ENCODE peak calls at places on chromosome 14, in ten cellular contexts. F is right lobe of liver, I is astrocyte of the spinal cord, E is left ventricle myocardium inferior, P is GM23338, D is psoas muscle, M is GM06990, J is right atrium auricular region, V is pancreas, Q is H1. O is an unnamed sample.
A peak's percentile ranks its signal among the peaks of the same experiment; 100 is the strongest.

GRCh38 chr14:41604793-41605534 is 1.7 kb upstream of the LRFN5 start:
- DNase-seq in F (no peak), I (peak; percentile 91), E (peak; percentile 48), P (peak; percentile 93), D (peak; percentile 65), M (no peak), J (no peak), V (no peak), Q (no peak), O (peak; percentile 55)

GRCh38 chr14:106530423-106531107 is 1004.2 kb downstream of the TMEM121 start:
- DNase-seq in F (no peak), I (no peak), E (no peak), P (peak; percentile 15), D (no peak), M (peak; percentile 88), J (no peak), V (no peak), Q (no peak), O (no peak)

GRCh38 chr14:81557137-81557536 is 23.5 kb upstream of the SEL1L start:
- DNase-seq in F (no peak), I (no peak), E (no peak), P (no peak), D (no peak), M (no peak), J (no peak), V (no peak), Q (no peak), O (no peak)

GRCh38 chr14:22448035-22448904 is 140.8 kb downstream of the DAD1 start:
- DNase-seq in F (no peak), I (peak; percentile 78), E (no peak), P (no peak), D (no peak), M (peak; percentile 50), J (no peak), V (no peak), Q (no peak), O (no peak)

GRCh38 chr14:95235351-95235750 is 78.0 kb upstream of the DICER1 start:
- DNase-seq in F (no peak), I (no peak), E (no peak), P (no peak), D (no peak), M (no peak), J (no peak), V (no peak), Q (no peak), O (no peak)

GRCh38 chr14:68363841-68364711 is 428.8 kb downstream of the ZFP36L1 start:
- DNase-seq in F (peak; percentile 58), I (peak; percentile 94), E (peak; percentile 47), P (peak; percentile 85), D (peak; percentile 67), M (no peak), J (no peak), V (no peak), Q (peak; percentile 81), O (peak; percentile 84)

GRCh38 chr14:81400852-81401251 is 728 bp upstream of the STON2 start:
- DNase-seq in F (no peak), I (peak; percentile 99), E (no peak), P (peak; percentile 42), D (peak; percentile 85), M (no peak), J (peak; percentile 88), V (no peak), Q (no peak), O (no peak)

GRCh38 chr14:90612801-90613200 is 203.4 kb downstream of the TTC7B start:
- DNase-seq in F (no peak), I (no peak), E (no peak), P (no peak), D (no peak), M (no peak), J (no peak), V (no peak), Q (no peak), O (no peak)

GRCh38 chr14:97848351-97848980 is 1051.3 kb downstream of the VRK1 start:
- DNase-seq in F (no peak), I (no peak), E (no peak), P (peak; percentile 12), D (no peak), M (no peak), J (no peak), V (no peak), Q (peak; percentile 51), O (no peak)

GRCh38 chr14:25150401-25150800 is 100.5 kb upstream of the STXBP6 start:
- DNase-seq in F (no peak), I (peak; percentile 5), E (no peak), P (no peak), D (no peak), M (no peak), J (no peak), V (no peak), Q (no peak), O (no peak)

GRCh38 chr14:52025310-52025709 is 36.0 kb downstream of the RTRAF start:
- DNase-seq in F (no peak), I (peak; percentile 95), E (no peak), P (no peak), D (no peak), M (no peak), J (no peak), V (no peak), Q (no peak), O (no peak)

GRCh38 chr14:72472845-72473244 is 421.1 kb downstream of the DPF3 start:
- DNase-seq in F (no peak), I (no peak), E (no peak), P (peak; percentile 36), D (no peak), M (no peak), J (no peak), V (no peak), Q (no peak), O (no peak)

GRCh38 chr14:34174973-34175372 is 224.1 kb upstream of the EGLN3 start:
- DNase-seq in F (no peak), I (no peak), E (no peak), P (no peak), D (no peak), M (no peak), J (no peak), V (no peak), Q (no peak), O (no peak)

GRCh38 chr14:36981832-36982528 is 190.4 kb downstream of the SLC25A21 start:
- DNase-seq in F (no peak), I (peak; percentile 43), E (no peak), P (no peak), D (no peak), M (no peak), J (no peak), V (no peak), Q (no peak), O (no peak)

GRCh38 chr14:53807580-53807979 is 149.0 kb downstream of the BMP4 start:
- DNase-seq in F (no peak), I (peak; percentile 1), E (peak; percentile 60), P (no peak), D (peak; percentile 74), M (no peak), J (peak; percentile 64), V (no peak), Q (no peak), O (no peak)

GRCh38 chr14:53952533-53952932 is 4.1 kb downstream of the BMP4 start:
- DNase-seq in F (no peak), I (no peak), E (no peak), P (peak; percentile 52), D (peak; percentile 56), M (no peak), J (no peak), V (no peak), Q (no peak), O (no peak)

GRCh38 chr14:97149775-97150174 is 352.6 kb downstream of the VRK1 start:
- DNase-seq in F (no peak), I (no peak), E (no peak), P (no peak), D (no peak), M (no peak), J (no peak), V (no peak), Q (no peak), O (no peak)

GRCh38 chr14:103890052-103890371 is 38.2 kb upstream of the TDRD9 start:
- DNase-seq in F (no peak), I (no peak), E (no peak), P (no peak), D (no peak), M (no peak), J (no peak), V (no peak), Q (no peak), O (no peak)

DNA sequence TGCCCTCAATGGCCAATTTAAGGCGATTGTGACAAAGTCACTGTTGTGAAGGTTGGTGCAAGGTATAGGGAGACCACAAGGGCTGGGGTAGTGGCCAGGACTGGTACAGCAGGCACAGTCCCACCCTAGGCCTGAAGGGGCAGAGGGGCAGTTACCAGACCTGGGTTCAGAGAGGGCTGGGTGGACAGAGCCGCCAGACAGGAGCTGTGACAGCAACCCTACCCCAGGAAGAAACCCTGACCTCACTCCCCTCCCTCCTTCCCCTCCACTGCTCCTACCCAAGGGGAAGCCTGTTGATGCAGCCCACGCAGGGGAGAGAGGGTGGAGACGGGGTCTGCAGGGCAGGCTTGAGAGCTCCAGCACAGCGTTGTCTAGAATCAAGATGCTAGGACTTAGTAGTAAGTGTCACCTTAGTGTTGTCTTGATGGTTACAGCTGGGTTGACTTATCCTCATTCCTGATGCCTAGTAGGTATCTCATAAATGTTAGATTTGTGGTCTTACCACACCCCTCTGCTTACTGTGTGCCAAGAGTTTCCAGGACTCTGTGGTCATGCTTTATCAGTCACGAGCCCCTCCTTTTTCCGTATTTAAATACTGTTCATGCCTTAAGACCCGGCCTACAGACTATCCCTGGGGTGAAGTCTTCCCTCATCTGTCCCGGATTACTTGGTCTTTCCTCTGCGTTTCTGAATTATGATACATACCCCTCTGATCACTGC is 14.4 kb downstream of the EML1 start:
- DNase-seq in F (no peak), I (no peak), E (no peak), P (peak; percentile 67), D (no peak), M (no peak), J (no peak), V (no peak), Q (no peak), O (no peak)
- TF ChIP-seq CTCF in F (no peak), I (no peak), E (no peak), P (no peak), D (no peak), M (no peak), J (no peak), V (no peak), Q (peak; percentile 68), O (no peak)

GRCh38 chr14:83976223-83976770 is 1553.6 kb upstream of the FLRT2 start:
- DNase-seq in F (no peak), I (no peak), E (no peak), P (no peak), D (no peak), M (no peak), J (no peak), V (no peak), Q (no peak), O (no peak)
- TF ChIP-seq CTCF in F (no peak), I (no peak), E (no peak), P (no peak), D (no peak), M (no peak), J (no peak), V (no peak), Q (no peak), O (no peak)

GRCh38 chr14:105045710-105046326 is 19.4 kb downstream of the GPR132 start:
- DNase-seq in F (peak; percentile 91), I (peak; percentile 78), E (peak; percentile 89), P (peak; percentile 95), D (peak; percentile 94), M (peak; percentile 87), J (peak; percentile 89), V (peak; percentile 75), Q (peak; percentile 98), O (no peak)
- TF ChIP-seq CTCF in F (peak; percentile 100), I (peak; percentile 99), E (peak; percentile 100), P (peak; percentile 97), D (peak; percentile 100), M (peak; percentile 98), J (peak; percentile 90), V (peak; percentile 99), Q (peak; percentile 99), O (peak; percentile 100)

GRCh38 chr14:94143239-94143638 is 13.8 kb upstream of the IFI27L2 start:
- DNase-seq in F (no peak), I (no peak), E (no peak), P (peak; percentile 81), D (no peak), M (no peak), J (no peak), V (no peak), Q (peak; percentile 64), O (no peak)
- TF ChIP-seq CTCF in F (no peak), I (peak; percentile 47), E (peak; percentile 39), P (peak; percentile 79), D (peak; percentile 16), M (peak; percentile 48), J (no peak), V (no peak), Q (peak; percentile 75), O (peak; percentile 60)

O was measured in chondrocyte.